ENCODE peak calls at places on chromosomes 16 and 17, in five cellular contexts. I is IMR-90, U is H9, M is H1, R is neuronal stem cell. Q is an unnamed sample.

GRCh38 chr17:66495035-66495434 is 192.6 kb downstream of the PRKCA start:
- DNase-seq in M (no peak), R (no peak), U (no peak), I (no peak), Q (no peak)

GRCh38 chr16:9107025-9107970 is 15.9 kb downstream of the HAPSTR1 start:
- DNase-seq in R (no peak), U (no peak), I (peak; percentile 86), M (no peak), Q (no peak)

GRCh38 chr17:63395075-63395815 is 50.9 kb downstream of the CYB561 start:
- DNase-seq in M (no peak), I (peak; percentile 73), R (no peak), U (no peak), Q (no peak)

GRCh38 chr16:79264237-79265104 is 336.1 kb downstream of the MAF start:
- DNase-seq in R (no peak), I (no peak), U (no peak), M (no peak), Q (no peak)

GRCh38 chr17:73400915-73401545 is 89.2 kb upstream of the CDC42EP4 start:
- DNase-seq in M (no peak), I (no peak), R (no peak), U (peak; percentile 23), Q (no peak)

GRCh38 chr17:77286391-77286640 is 145.5 kb downstream of the SEC14L1 start:
- DNase-seq in U (no peak), R (no peak), M (no peak), I (no peak), Q (no peak)

GRCh38 chr17:10099051-10099571 is 99.3 kb downstream of the GAS7 start:
- DNase-seq in R (no peak), I (peak; percentile 57), U (no peak), M (no peak), Q (peak; percentile 83)

GRCh38 chr17:67994827-67995567 is 1.3 kb downstream of the C17orf58 start:
- DNase-seq in M (no peak), U (peak; percentile 20), R (peak; percentile 4), I (peak; percentile 83), Q (peak; percentile 82)

GRCh38 chr17:1154704-1155103 is 25.1 kb downstream of the ABR start:
- DNase-seq in I (no peak), M (no peak), U (no peak), R (no peak), Q (no peak)

GRCh38 chr16:29745126-29745852 is 501 bp downstream of the C16orf54 start:
- DNase-seq in R (no peak), U (no peak), M (no peak), I (no peak), Q (no peak)

GRCh38 chr17:73359255-73359816 is 47.5 kb upstream of the CDC42EP4 start:
- DNase-seq in U (no peak), M (no peak), I (no peak), R (no peak), Q (no peak)

GRCh38 chr17:7478276-7479138 is 924 bp downstream of the ZBTB4 start:
- DNase-seq in M (peak; percentile 69), R (peak; percentile 37), U (no peak), I (peak; percentile 18), Q (peak; percentile 63)

GRCh38 chr17:78337244-78338109 is 22.4 kb downstream of the SOCS3 start:
- DNase-seq in I (peak; percentile 93), U (peak; percentile 36), M (no peak), R (no peak), Q (peak; percentile 84)

GRCh38 chr17:35930211-35931065 is at the start of gene RDM1:
- DNase-seq in U (peak; percentile 96), R (peak; percentile 73), I (peak; percentile 34), M (peak; percentile 96), Q (peak; percentile 72)

GRCh38 chr17:55463600-55463999 is 42.0 kb upstream of the MMD start:
- DNase-seq in M (no peak), I (no peak), U (no peak), R (no peak), Q (no peak)

GRCh38 chr17:10197721-10198508 is 491 bp downstream of the GAS7 start:
- DNase-seq in U (peak; percentile 49), I (no peak), R (no peak), M (no peak), Q (peak; percentile 33)

GRCh38 chr17:17351901-17352781 is 49.0 kb downstream of the NT5M start:
- DNase-seq in R (no peak), I (peak; percentile 48), M (no peak), U (peak; percentile 46), Q (peak; percentile 82)

GRCh38 chr17:49916854-49917515 is 52.0 kb upstream of the DLX4 start:
- DNase-seq in M (no peak), R (no peak), I (no peak), U (no peak), Q (no peak)

GRCh38 chr17:49914664-49915063 is 54.3 kb upstream of the DLX4 start:
- DNase-seq in I (no peak), U (no peak), R (no peak), M (no peak), Q (no peak)

GRCh38 chr17:49914096-49914490 is 54.9 kb upstream of the DLX4 start:
- DNase-seq in M (no peak), U (no peak), I (no peak), R (no peak), Q (no peak)

GRCh38 chr17:49915260-49915659 is 53.7 kb upstream of the DLX4 start:
- DNase-seq in U (no peak), I (no peak), M (no peak), R (no peak), Q (no peak)

GRCh38 chr17:49915670-49916069 is 53.3 kb upstream of the DLX4 start:
- DNase-seq in U (peak; percentile 62), I (no peak), M (peak; percentile 56), R (no peak), Q (no peak)
- H3K4ac ChIP-seq in U (no peak overlapping the region), I (no peak overlapping the region), M (no peak overlapping the region), R (no peak overlapping the region), Q (no peak overlapping the region)

GRCh38 chr16:10504404-10504885 is 76.0 kb downstream of the EMP2 start:
- DNase-seq in U (no peak), I (no peak), M (no peak), R (no peak), Q (no peak)
- H2AFZ ChIP-seq in U (no peak overlapping the region), I (no peak overlapping the region), M (no peak overlapping the region), R (no peak overlapping the region), Q (no peak overlapping the region)

DNA sequence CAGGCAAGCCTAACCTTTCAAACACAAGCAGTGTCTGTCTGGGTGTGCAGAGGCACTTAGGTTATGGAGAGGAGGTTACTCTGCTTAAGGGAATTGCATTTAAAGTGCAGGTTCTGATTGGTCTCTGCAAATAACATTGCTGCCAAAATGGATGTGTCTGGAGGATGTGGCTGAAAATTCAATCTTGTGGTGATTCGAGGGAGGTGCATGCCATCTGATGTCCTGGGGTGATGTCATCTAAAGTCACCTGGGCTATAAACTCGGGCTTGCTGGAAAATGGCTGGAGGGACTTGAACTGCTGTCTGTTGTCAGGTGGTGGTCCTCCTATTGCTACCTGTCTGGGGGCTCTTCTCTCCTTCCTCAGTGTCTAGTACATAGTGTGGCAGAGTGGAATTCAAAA is 28.3 kb upstream of the GPR139 start:
- DNase-seq in U (no peak), I (no peak), R (no peak), M (no peak), Q (no peak)
- H2BK15ac ChIP-seq in U (no peak overlapping the region), I (no peak overlapping the region), R (no peak overlapping the region), M (no peak overlapping the region), Q (no peak overlapping the region)

GRCh38 chr16:28196331-28196987 is 15.3 kb downstream of the XPO6 start:
- DNase-seq in M (no peak), I (no peak), U (no peak), R (no peak), Q (no peak)
- H3K4ac ChIP-seq in M (no peak overlapping the region), I (peak overlapping the region; percentile 56), U (no peak overlapping the region), R (no peak overlapping the region), Q (no peak overlapping the region)

Q was measured in mesenchymal stem cell.